ENCODE peak calls at places on chromosomes 6 and 20, in eight cellular contexts. V, F, M, C, Q, P, I and B are unnamed samples.

GRCh38 chr6:46000905-46001304 is 14.8 kb downstream of the CLIC5 start:
- DNase-seq in P (no peak), I (no peak), C (no peak), Q (no peak), V (no peak), F (no peak), M (no peak), B (no peak)

GRCh38 chr20:51195419-51195901 is 172.6 kb upstream of the KCNG1 start:
- DNase-seq in F (no peak), M (no peak), P (no peak), Q (no peak), C (no peak), I (no peak), V (no peak), B (no peak)

GRCh38 chr20:13231031-13231752 is 10.1 kb downstream of the ISM1 start:
- DNase-seq in C (no peak), M (peak), Q (no peak), F (no peak), I (no peak), P (no peak), V (no peak), B (no peak)

GRCh38 chr6:161869491-161869890 is 595.6 kb upstream of the AGPAT4 start:
- DNase-seq in F (no peak), Q (no peak), M (no peak), P (no peak), V (no peak), C (no peak), I (no peak), B (no peak)

GRCh38 chr6:138227316-138227781 is 9.1 kb upstream of the PBOV1 start:
- DNase-seq in Q (no peak), P (no peak), V (no peak), M (no peak), F (no peak), C (peak), I (no peak), B (peak)

GRCh38 chr6:131954775-131955107 is 3.6 kb upstream of the CCN2 start:
- DNase-seq in F (no peak), C (peak), Q (no peak), V (peak), M (no peak), I (no peak), P (peak), B (peak)

GRCh38 chr6:13302751-13303667 is 25.3 kb downstream of the TBC1D7 start:
- DNase-seq in I (peak), F (peak), C (peak), M (peak), V (peak), Q (peak), P (peak), B (no peak)

GRCh38 chr20:32594204-32594603 is 9.1 kb upstream of the NOL4L start:
- DNase-seq in F (no peak), C (no peak), Q (no peak), M (no peak), I (no peak), V (no peak), P (no peak), B (no peak)

GRCh38 chr6:125598422-125598821 is 151.0 kb upstream of the HEY2 start:
- DNase-seq in M (no peak), F (no peak), C (no peak), V (no peak), I (no peak), Q (no peak), P (no peak), B (no peak)

GRCh38 chr20:8912731-8913130 is 156.2 kb upstream of the PLCB4 start:
- DNase-seq in P (no peak), C (no peak), I (no peak), F (no peak), Q (no peak), V (no peak), M (no peak), B (no peak)

GRCh38 chr20:57792386-57793095 is 82.7 kb upstream of the PMEPA1 start:
- DNase-seq in Q (no peak), I (no peak), F (peak), P (no peak), C (no peak), V (no peak), M (no peak), B (no peak)

GRCh38 chr6:11271637-11272036 is 39.2 kb upstream of the NEDD9 start:
- DNase-seq in Q (no peak), F (no peak), M (no peak), I (no peak), V (no peak), P (no peak), C (no peak), B (no peak)

GRCh38 chr20:19492937-19493336 is 265.1 kb upstream of the RIN2 start:
- DNase-seq in C (no peak), I (no peak), P (no peak), Q (no peak), M (no peak), F (no peak), V (no peak), B (no peak)
- TF ChIP-seq CTCF in C (no peak), I (no peak), P (no peak), Q (no peak), M (no peak), F (no peak), V (no peak), B (no peak)

DNA sequence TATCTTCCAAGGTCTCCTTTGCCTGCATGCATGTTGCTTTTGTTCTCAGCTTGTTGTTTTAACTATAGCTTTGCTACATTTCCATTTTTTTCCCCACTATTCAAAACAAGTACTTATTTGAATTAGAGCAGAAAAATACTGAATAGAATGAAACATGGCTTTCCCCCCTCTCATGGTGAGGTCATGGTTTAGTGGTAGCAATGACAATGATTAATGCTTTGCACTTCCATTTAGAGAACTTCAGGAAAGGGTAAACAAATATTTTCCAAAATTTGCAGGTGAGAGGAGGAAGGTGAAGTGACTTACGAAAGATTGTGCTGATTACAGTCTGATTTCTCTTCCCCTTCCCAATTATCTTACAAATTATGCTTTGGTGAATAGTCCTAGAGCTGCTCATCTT is 47.8 kb upstream of the TRAF3IP2 start:
- DNase-seq in M (no peak), P (no peak), Q (no peak), I (no peak), F (no peak), C (no peak), V (no peak), B (no peak)
- H3K27ac ChIP-seq in M (no peak), P (no peak), Q (no peak), I (peak), F (no peak), C (no peak), V (no peak), B (no peak)

GRCh38 chr20:4886771-4887527 is 114.4 kb downstream of the SLC23A2 start:
- DNase-seq in V (no peak), F (no peak), C (no peak), P (no peak), I (no peak), M (no peak), Q (no peak), B (no peak)

GRCh38 chr20:4885877-4886276 is 115.4 kb downstream of the SLC23A2 start:
- DNase-seq in I (no peak), P (no peak), M (no peak), C (no peak), F (no peak), Q (no peak), V (no peak), B (no peak)

GRCh38 chr20:4880051-4880450 is 121.3 kb downstream of the SLC23A2 start:
- DNase-seq in V (no peak), F (no peak), C (no peak), M (no peak), Q (no peak), P (no peak), I (no peak), B (no peak)

GRCh38 chr20:4883546-4883945 is 117.8 kb downstream of the SLC23A2 start:
- DNase-seq in M (no peak), C (no peak), P (no peak), I (no peak), Q (no peak), V (no peak), F (no peak), B (no peak)

GRCh38 chr20:4883051-4883450 is 118.3 kb downstream of the SLC23A2 start:
- DNase-seq in V (no peak), F (no peak), C (no peak), Q (no peak), P (no peak), I (no peak), M (no peak), B (no peak)
- TF ChIP-seq POLR2A in V (no peak), F (no peak), C (no peak), Q (no peak), P (no peak), I (no peak), M (no peak), B (no peak)

DNA sequence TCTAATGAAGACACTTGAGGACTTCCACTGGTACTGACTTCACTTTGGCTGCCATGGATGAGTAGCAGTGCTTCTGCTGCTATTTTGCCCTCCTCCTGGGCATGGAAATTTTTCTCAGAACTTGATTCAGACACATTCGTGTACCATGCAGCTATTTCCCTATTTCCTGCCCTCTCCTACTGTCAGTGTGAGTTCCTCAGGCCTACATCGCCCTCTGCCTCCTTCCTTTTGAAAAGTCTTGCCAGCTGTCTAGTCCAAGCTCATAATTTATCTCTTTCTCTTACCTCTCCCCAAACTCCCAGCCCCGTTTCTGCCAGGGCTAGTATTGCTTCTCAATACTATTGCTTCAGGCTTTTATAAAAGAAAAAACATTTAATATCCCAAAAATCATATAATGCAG is 470.2 kb downstream of the ADGRB3 start:
- DNase-seq in Q (no peak), C (no peak), F (no peak), M (no peak), I (no peak), P (no peak), V (no peak), B (no peak)
- TF ChIP-seq CTCF in Q (no peak), C (no peak), F (no peak), M (no peak), I (no peak), P (no peak), V (no peak), B (no peak)

GRCh38 chr20:5608104-5608447 is 142.1 kb upstream of the SHLD1 start:
- DNase-seq in P (no peak), V (no peak), F (no peak), I (no peak), Q (no peak), C (no peak), M (peak), B (no peak)
- H3K27ac ChIP-seq in P (no peak), V (peak), F (peak), I (peak), Q (no peak), C (no peak), M (peak), B (no peak)

GRCh38 chr6:151043944-151044343 is 178.4 kb downstream of the MTHFD1L start:
- DNase-seq in I (no peak), P (no peak), Q (no peak), C (no peak), V (no peak), F (peak), M (no peak), B (no peak)

GRCh38 chr6:151041686-151042085 is 176.2 kb downstream of the MTHFD1L start:
- DNase-seq in I (no peak), F (peak), M (no peak), C (no peak), Q (no peak), P (no peak), V (no peak), B (no peak)

GRCh38 chr6:151044465-151045441 is 179.3 kb downstream of the MTHFD1L start:
- DNase-seq in Q (peak), P (peak), V (peak), F (peak), M (no peak), C (peak), I (no peak), B (peak)
- TF ChIP-seq POLR2A in Q (no peak), P (no peak), V (no peak), F (no peak), M (no peak), C (no peak), I (no peak), B (no peak)

DNA sequence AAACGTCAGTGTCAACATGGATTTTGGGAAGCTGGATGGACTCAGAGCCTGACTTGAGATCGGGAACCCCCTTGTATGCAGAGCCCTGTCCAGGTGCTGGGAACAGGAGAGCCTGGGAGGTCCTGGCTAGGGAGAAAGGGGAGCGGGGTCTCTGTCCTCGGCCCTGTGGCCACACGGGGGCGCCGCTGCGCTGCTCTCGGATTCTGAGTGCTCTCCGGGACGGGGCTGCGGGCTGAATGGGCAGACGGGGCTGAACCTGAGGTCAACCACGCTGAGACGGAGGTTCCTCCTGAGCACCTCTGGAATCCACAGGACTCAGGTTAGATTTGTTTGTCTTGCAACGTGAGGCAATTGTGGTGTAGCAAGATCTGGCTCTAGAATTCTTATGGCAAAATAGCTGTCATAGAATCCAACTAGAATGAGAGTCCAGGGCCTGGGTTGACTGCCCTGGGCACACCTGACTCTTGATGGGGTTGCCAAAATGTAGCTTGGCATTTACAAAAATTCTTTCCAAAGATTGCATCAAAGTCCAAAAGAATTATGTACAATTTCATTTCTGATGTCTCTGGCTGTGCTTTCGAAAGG is 20.6 kb upstream of the HLA-F start:
- DNase-seq in V (peak), Q (peak), P (no peak), M (no peak), C (peak), I (no peak), F (peak), B (no peak)
- TF ChIP-seq CTCF in V (peak), Q (peak), P (no peak), M (peak), C (peak), I (no peak), F (peak), B (no peak)

GRCh38 chr6:144932621-144933020 is 647.5 kb downstream of the UTRN start:
- DNase-seq in C (no peak), V (no peak), P (no peak), Q (no peak), I (no peak), F (no peak), M (no peak), B (no peak)

GRCh38 chr6:144935181-144935580 is 650.0 kb downstream of the UTRN start:
- DNase-seq in M (no peak), I (no peak), C (no peak), Q (no peak), F (no peak), P (no peak), V (no peak), B (no peak)

GRCh38 chr6:144931172-144932035 is 646.3 kb downstream of the UTRN start:
- DNase-seq in M (no peak), C (peak), Q (no peak), F (no peak), V (peak), P (no peak), I (peak), B (no peak)

GRCh38 chr6:144928847-144929246 is 643.7 kb downstream of the UTRN start:
- DNase-seq in I (no peak), F (no peak), C (no peak), Q (no peak), V (no peak), M (no peak), P (no peak), B (no peak)

GRCh38 chr6:144929262-144929661 is 644.1 kb downstream of the UTRN start:
- DNase-seq in I (no peak), F (no peak), V (no peak), M (no peak), C (no peak), P (no peak), Q (no peak), B (no peak)
- H3K27ac ChIP-seq in I (no peak), F (no peak), V (no peak), M (no peak), C (no peak), P (no peak), Q (peak), B (no peak)